ENCODE peak calls at places on chromosomes 5 and 9, in nine cellular contexts. P is neural progenitor cell, C is adrenal gland, R is GM23338, Y is pancreas, J is GM23248, F is right lobe of liver, B is body of pancreas, W is mesendoderm. G is an unnamed sample.

GRCh38 chr9:81455417-81455816 is 233.9 kb downstream of the TLE1 start:
- DNase-seq in P (no peak), C (no peak), R (no peak), Y (no peak), J (no peak), F (no peak), B (no peak), W (no peak), G (no peak)

GRCh38 chr9:69047331-69047730 is 11.8 kb downstream of the FXN start:
- DNase-seq in P (no peak), C (no peak), R (no peak), Y (no peak), J (no peak), F (no peak), B (no peak), W (no peak), G (no peak)

GRCh38 chr9:126440938-126441337 is 114.3 kb downstream of the MVB12B start:
- DNase-seq in P (peak), C (no peak), R (peak), Y (no peak), J (peak), F (no peak), B (no peak), W (no peak), G (no peak)

GRCh38 chr5:159208508-159209437 is 580 bp downstream of the RNF145 start:
- DNase-seq in P (peak), C (peak), R (peak), Y (peak), J (peak), F (peak), B (peak), W (peak), G (peak)

GRCh38 chr5:88145603-88146467 is 122.8 kb downstream of the TMEM161B start:
- DNase-seq in P (peak), C (no peak), R (peak), Y (no peak), J (peak), F (no peak), B (no peak), W (peak), G (peak)

GRCh38 chr5:151480859-151481258 is 33.5 kb downstream of the SLC36A1 start:
- DNase-seq in P (no peak), C (no peak), R (peak), Y (no peak), J (peak), F (no peak), B (peak), W (peak), G (no peak)

GRCh38 chr5:127536687-127537086 is 19.2 kb downstream of the PRRC1 start:
- DNase-seq in P (no peak), C (no peak), R (peak), Y (no peak), J (peak), F (no peak), B (no peak), W (peak), G (no peak)

GRCh38 chr5:149611327-149611726 is 30.0 kb downstream of the ARHGEF37 start:
- DNase-seq in P (no peak), C (no peak), R (no peak), Y (no peak), J (peak), F (peak), B (peak), W (no peak), G (no peak)

GRCh38 chr9:98983295-98984268 is 39.9 kb downstream of the COL15A1 start:
- DNase-seq in P (no peak), C (no peak), R (no peak), Y (no peak), J (peak), F (no peak), B (no peak), W (no peak), G (no peak)

GRCh38 chr5:33527696-33528095 is 86.9 kb downstream of the TARS1 start:
- DNase-seq in P (no peak), C (no peak), R (no peak), Y (no peak), J (no peak), F (no peak), B (no peak), W (no peak), G (no peak)

GRCh38 chr5:98128271-98128670 is 645.2 kb upstream of the RGMB start:
- DNase-seq in P (no peak), C (no peak), R (no peak), Y (no peak), J (no peak), F (no peak), B (no peak), W (no peak), G (no peak)

GRCh38 chr5:5755888-5756287 is 333.4 kb downstream of the ICE1 start:
- DNase-seq in P (no peak), C (no peak), R (no peak), Y (no peak), J (no peak), F (no peak), B (no peak), W (no peak), G (no peak)

GRCh38 chr5:74919487-74919886 is 53.3 kb upstream of the FAM169A start:
- DNase-seq in P (peak), C (no peak), R (peak), Y (no peak), J (peak), F (no peak), B (peak), W (peak), G (no peak)

GRCh38 chr9:75239176-75239575 is 150.9 kb downstream of the OSTF1 start:
- DNase-seq in P (no peak), C (no peak), R (peak), Y (peak), J (peak), F (peak), B (peak), W (no peak), G (no peak)

GRCh38 chr5:137262818-137263217 is 236.3 kb downstream of the SPOCK1 start:
- DNase-seq in P (no peak), C (no peak), R (no peak), Y (no peak), J (no peak), F (no peak), B (no peak), W (no peak), G (no peak)

GRCh38 chr9:126365780-126366179 is 39.2 kb downstream of the MVB12B start:
- DNase-seq in P (no peak), C (no peak), R (peak), Y (no peak), J (no peak), F (no peak), B (no peak), W (peak), G (no peak)

GRCh38 chr5:145568581-145568980 is 266.6 kb downstream of the PRELID2 start:
- DNase-seq in P (no peak), C (no peak), R (no peak), Y (no peak), J (peak), F (no peak), B (no peak), W (no peak), G (no peak)

GRCh38 chr9:99966001-99966400 is 59.5 kb downstream of the STX17 start:
- DNase-seq in P (no peak), C (no peak), R (no peak), Y (no peak), J (no peak), F (no peak), B (no peak), W (peak), G (no peak)

GRCh38 chr9:97966493-97966892 is 16.6 kb upstream of the ANP32B start:
- DNase-seq in P (no peak), C (no peak), R (peak), Y (no peak), J (no peak), F (no peak), B (no peak), W (no peak), G (no peak)

GRCh38 chr5:172089298-172090117 is 83.1 kb upstream of the FBXW11 start:
- DNase-seq in P (no peak), C (peak), R (no peak), Y (no peak), J (no peak), F (peak), B (no peak), W (no peak), G (no peak)

GRCh38 chr5:101393795-101394450 is 490.8 kb upstream of the ST8SIA4 start:
- DNase-seq in P (no peak), C (no peak), R (no peak), Y (no peak), J (peak), F (no peak), B (no peak), W (no peak), G (no peak)

GRCh38 chr5:124262443-124262842 is 484.0 kb downstream of the ZNF608 start:
- DNase-seq in P (peak), C (no peak), R (peak), Y (no peak), J (no peak), F (no peak), B (no peak), W (no peak), G (no peak)

GRCh38 chr5:4970171-4970570 is 170.0 kb upstream of the ADAMTS16 start:
- DNase-seq in P (no peak), C (no peak), R (no peak), Y (no peak), J (no peak), F (no peak), B (no peak), W (no peak), G (no peak)

DNA sequence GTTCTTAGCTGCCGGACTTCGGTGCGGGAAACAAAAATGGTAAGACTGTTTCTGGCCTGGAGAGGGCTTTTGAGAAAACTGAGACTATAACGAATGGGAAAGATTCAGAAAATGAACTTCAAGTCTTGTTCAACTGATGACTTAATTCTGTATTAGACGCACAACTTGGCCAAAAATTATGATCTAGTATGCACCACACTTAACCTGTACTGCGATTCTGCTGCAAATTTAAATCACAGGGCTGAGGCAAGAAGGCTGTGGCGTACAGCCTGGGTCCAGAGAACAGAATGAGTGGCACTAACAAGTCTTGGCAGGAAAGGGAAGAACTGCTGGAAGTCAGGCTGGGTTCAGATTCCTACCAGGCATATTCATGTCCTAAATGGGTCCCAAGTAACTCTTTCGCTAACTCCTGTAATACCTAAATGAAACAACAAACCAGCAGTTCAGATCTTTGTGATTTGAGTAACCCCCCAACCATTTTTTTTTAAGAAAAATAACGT is 781 bp upstream of the COL23A1 start:
- DNase-seq in P (no peak), C (no peak), R (no peak), Y (no peak), J (peak), F (no peak), B (no peak), W (no peak), G (no peak)
- H3K4me3 ChIP-seq in P (peak), C (no peak), R (peak), Y (no peak), J (peak), F (no peak), B (no peak), W (no peak), G (no peak)

GRCh38 chr5:113293613-113294340 is 141.0 kb downstream of the TSSK1B start:
- DNase-seq in P (peak), C (no peak), R (peak), Y (no peak), J (peak), F (no peak), B (no peak), W (peak), G (no peak)
- H3K27ac ChIP-seq in P (no peak), C (peak), R (peak), Y (no peak), J (peak), F (peak), B (peak), W (peak), G (peak)

GRCh38 chr9:94553029-94553938 is 1.6 kb upstream of the PCAT7 start:
- DNase-seq in P (peak), C (no peak), R (peak), Y (peak), J (no peak), F (peak), B (peak), W (peak), G (no peak)

GRCh38 chr9:94554439-94555331 is at the start of gene PCAT7:
- DNase-seq in P (peak), C (peak), R (peak), Y (peak), J (peak), F (peak), B (peak), W (peak), G (no peak)

GRCh38 chr9:94554078-94554438 is 825 bp upstream of the PCAT7 start:
- DNase-seq in P (no peak), C (no peak), R (no peak), Y (no peak), J (no peak), F (no peak), B (no peak), W (no peak), G (no peak)
- H3K4me3 ChIP-seq in P (peak), C (no peak), R (peak), Y (peak), J (no peak), F (peak), B (no peak), W (peak), G (no peak)

GRCh38 chr9:89440548-89440947 is 57.4 kb downstream of the SEMA4D start:
- DNase-seq in P (no peak), C (peak), R (no peak), Y (no peak), J (peak), F (no peak), B (peak), W (no peak), G (peak)

GRCh38 chr9:89440951-89441654 is 56.8 kb downstream of the SEMA4D start:
- DNase-seq in P (no peak), C (no peak), R (no peak), Y (no peak), J (no peak), F (no peak), B (no peak), W (no peak), G (peak)

GRCh38 chr9:89442016-89442415 is 55.9 kb downstream of the SEMA4D start:
- DNase-seq in P (no peak), C (no peak), R (no peak), Y (no peak), J (no peak), F (no peak), B (peak), W (no peak), G (peak)

GRCh38 chr9:89442501-89442978 is 55.4 kb downstream of the SEMA4D start:
- DNase-seq in P (no peak), C (no peak), R (no peak), Y (no peak), J (no peak), F (no peak), B (no peak), W (no peak), G (peak)

DNA sequence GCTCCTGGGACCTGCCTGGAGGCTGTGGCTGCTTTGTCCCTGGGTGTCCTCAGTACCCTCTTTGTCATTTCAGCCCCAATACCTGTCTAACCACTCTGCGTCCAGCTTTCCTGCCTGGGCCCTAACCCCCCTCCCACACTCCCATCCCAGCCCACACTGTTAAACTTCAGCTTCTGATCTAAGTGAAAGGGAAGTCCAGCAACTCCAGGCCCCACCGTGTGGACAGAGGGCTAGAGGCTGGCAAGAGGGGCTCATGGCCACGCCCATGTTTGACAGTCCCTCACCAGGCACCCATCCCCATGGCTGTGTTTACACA is 56.3 kb downstream of the SEMA4D start:
- DNase-seq in P (no peak), C (no peak), R (no peak), Y (no peak), J (no peak), F (no peak), B (no peak), W (no peak), G (no peak)
- H3K27ac ChIP-seq in P (no peak), C (peak), R (no peak), Y (no peak), J (no peak), F (no peak), B (no peak), W (no peak), G (peak)

DNA sequence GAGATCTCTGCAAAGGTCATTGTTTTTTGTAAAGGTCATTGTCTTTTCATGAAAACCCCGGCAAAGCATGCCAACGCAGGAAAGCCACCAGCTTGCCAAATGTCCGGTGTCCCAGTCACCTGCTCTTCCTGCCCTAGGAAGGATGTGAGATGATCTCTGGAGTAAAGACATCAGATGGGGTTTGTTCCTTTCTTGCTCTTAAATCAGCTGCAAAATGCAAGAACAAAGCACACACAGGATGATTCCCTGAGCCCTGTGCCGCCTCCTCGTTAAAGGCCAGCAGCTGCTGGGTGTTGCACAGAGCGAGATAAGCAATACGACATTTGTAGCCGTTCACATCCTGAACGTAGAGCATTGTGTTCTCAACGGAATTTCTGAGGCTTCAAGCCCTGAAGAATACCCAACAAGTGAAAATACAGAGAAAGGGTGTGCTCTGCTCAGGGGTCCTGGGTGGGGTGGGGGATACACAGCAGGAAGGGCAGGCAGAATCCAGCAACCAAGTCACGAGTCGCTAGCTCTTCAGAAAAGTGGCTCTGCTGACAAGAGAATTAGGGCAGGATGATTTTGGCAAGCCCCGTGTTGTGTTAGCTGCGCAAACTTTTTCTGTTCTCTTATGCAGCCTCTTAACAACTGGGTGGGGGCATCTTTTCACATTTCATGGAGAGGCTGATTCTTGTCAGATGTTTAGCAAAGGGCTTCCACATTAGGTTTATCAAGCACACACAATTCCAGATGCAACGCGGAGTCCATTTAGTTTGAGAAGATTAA is 229.2 kb upstream of the MAP3K1 start:
- DNase-seq in P (peak), C (peak), R (no peak), Y (no peak), J (peak), F (no peak), B (peak), W (no peak), G (no peak)
- H3K4me3 ChIP-seq in P (no peak), C (no peak), R (no peak), Y (no peak), J (no peak), F (no peak), B (no peak), W (no peak), G (no peak)

GRCh38 chr9:109242751-109243150 is 75.7 kb upstream of the FRRS1L start:
- DNase-seq in P (no peak), C (no peak), R (no peak), Y (no peak), J (no peak), F (no peak), B (no peak), W (no peak), G (no peak)

GRCh38 chr9:109245300-109245897 is 75.5 kb downstream of the EPB41L4B start:
- DNase-seq in P (no peak), C (no peak), R (no peak), Y (no peak), J (no peak), F (no peak), B (no peak), W (no peak), G (no peak)

GRCh38 chr9:109241931-109242330 is 74.9 kb upstream of the FRRS1L start:
- DNase-seq in P (no peak), C (no peak), R (no peak), Y (peak), J (no peak), F (no peak), B (no peak), W (no peak), G (no peak)

GRCh38 chr9:109246533-109246932 is 74.3 kb downstream of the EPB41L4B start:
- DNase-seq in P (no peak), C (no peak), R (no peak), Y (peak), J (no peak), F (no peak), B (peak), W (no peak), G (no peak)

GRCh38 chr9:109244179-109245132 is 76.4 kb downstream of the EPB41L4B start:
- DNase-seq in P (peak), C (peak), R (peak), Y (peak), J (peak), F (peak), B (peak), W (peak), G (peak)
- H3K27ac ChIP-seq in P (no peak), C (no peak), R (peak), Y (peak), J (no peak), F (no peak), B (peak), W (no peak), G (no peak)

DNA sequence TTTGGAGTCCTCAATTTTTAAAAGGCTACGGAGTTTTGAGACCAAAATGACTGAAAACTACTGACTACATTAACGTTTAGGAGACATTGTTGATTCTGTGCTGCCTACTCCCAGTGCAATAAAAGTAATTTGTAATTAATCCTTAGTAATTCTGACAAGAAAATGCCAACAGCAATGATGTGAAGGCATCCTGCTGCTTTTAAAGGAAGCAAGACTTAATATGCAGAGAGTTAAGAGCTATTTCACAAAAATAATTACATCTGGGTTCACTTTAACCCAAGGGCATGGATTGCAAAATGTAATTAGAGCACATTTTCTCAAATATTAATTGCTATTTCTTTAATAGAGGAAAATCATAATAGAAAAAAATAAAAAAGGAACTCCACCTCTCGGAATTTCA is 22.6 kb upstream of the TNFSF8 start:
- DNase-seq in P (no peak), C (no peak), R (no peak), Y (no peak), J (no peak), F (no peak), B (no peak), W (no peak), G (no peak)
- H3K4me3 ChIP-seq in P (no peak), C (no peak), R (no peak), Y (no peak), J (no peak), F (no peak), B (no peak), W (no peak), G (no peak)

G was measured in left lung.